ENCODE peak calls at places on chromosome 15, in seven cellular contexts. E is ACHN; N is psoas muscle; D is iPS-NIHi11; U is esophagus muscularis mucosa; F is EL; J is stimulated activated CD4-positive, alpha-beta T cell treated with anti-CD3 and anti-CD28 coated beads, Interleukin-15, amount 100 ng/mL, for 1 hour. M is an unnamed sample.

GRCh38 chr15:92655178-92655995 is at the start of gene FAM174B:
- DNase-seq in E (no peak), N (peak; percentile 57), D (peak; percentile 84), U (no peak), F (peak; percentile 6), J (peak; percentile 30), M (peak; percentile 67)

GRCh38 chr15:28191832-28192231 is 92.7 kb upstream of the OCA2 start:
- DNase-seq in E (peak; percentile 88), N (peak; percentile 62), D (peak; percentile 29), U (no peak), F (peak; percentile 3), J (no peak), M (peak; percentile 46)

GRCh38 chr15:76803049-76803571 is 102.0 kb downstream of the SCAPER start:
- DNase-seq in E (no peak), N (no peak), D (no peak), U (no peak), F (no peak), J (no peak), M (no peak)

GRCh38 chr15:76994001-76994400 is 925 bp upstream of the PSTPIP1 start:
- DNase-seq in E (peak; percentile 1), N (peak; percentile 55), D (no peak), U (no peak), F (peak; percentile 9), J (peak; percentile 32), M (no peak)

GRCh38 chr15:89171136-89172072 is 50.0 kb downstream of the RLBP1 start:
- DNase-seq in E (peak; percentile 49), N (no peak), D (peak; percentile 78), U (no peak), F (peak; percentile 35), J (no peak), M (no peak)

GRCh38 chr15:35722506-35722905 is 176.5 kb upstream of the DPH6 start:
- DNase-seq in E (no peak), N (no peak), D (no peak), U (no peak), F (no peak), J (no peak), M (no peak)

GRCh38 chr15:39598186-39598850 is 17.4 kb downstream of the THBS1 start:
- DNase-seq in E (peak; percentile 63), N (no peak), D (no peak), U (no peak), F (peak; percentile 29), J (no peak), M (no peak)

GRCh38 chr15:57146394-57147140 is 228.1 kb downstream of the TCF12 start:
- DNase-seq in E (peak; percentile 55), N (no peak), D (peak; percentile 17), U (no peak), F (peak; percentile 60), J (no peak), M (no peak)

GRCh38 chr15:42691308-42691707 is 45.6 kb downstream of the CDAN1 start:
- DNase-seq in E (no peak), N (no peak), D (no peak), U (no peak), F (no peak), J (no peak), M (no peak)

GRCh38 chr15:76197703-76198455 is 113.4 kb downstream of the ETFA start:
- DNase-seq in E (peak; percentile 4), N (no peak), D (no peak), U (no peak), F (peak; percentile 21), J (no peak), M (no peak)

GRCh38 chr15:58520464-58520863 is 88.7 kb downstream of the LIPC start:
- DNase-seq in E (no peak), N (no peak), D (no peak), U (no peak), F (no peak), J (no peak), M (no peak)

GRCh38 chr15:74213858-74214284 is 11.3 kb upstream of the STRA6 start:
- DNase-seq in E (no peak), N (no peak), D (peak; percentile 64), U (no peak), F (no peak), J (no peak), M (no peak)

GRCh38 chr15:65926899-65927298 is 57.6 kb downstream of the RAB11A start:
- DNase-seq in E (no peak), N (no peak), D (no peak), U (no peak), F (no peak), J (no peak), M (no peak)

GRCh38 chr15:56249080-56249479 is 5.4 kb upstream of the RFX7 start:
- DNase-seq in E (peak; percentile 64), N (no peak), D (peak; percentile 26), U (no peak), F (peak; percentile 68), J (no peak), M (no peak)

GRCh38 chr15:23686466-23687142 is 501 bp downstream of the NDN start:
- DNase-seq in E (no peak), N (no peak), D (peak; percentile 19), U (no peak), F (peak; percentile 0), J (no peak), M (no peak)

GRCh38 chr15:59696332-59696731 is 7.2 kb upstream of the BNIP2 start:
- DNase-seq in E (no peak), N (no peak), D (no peak), U (no peak), F (no peak), J (no peak), M (no peak)

GRCh38 chr15:59437473-59437776 is 561 bp upstream of the FAM81A start:
- DNase-seq in E (no peak), N (no peak), D (peak; percentile 21), U (peak; percentile 89), F (no peak), J (no peak), M (no peak)

GRCh38 chr15:99442268-99442897 is 123.4 kb upstream of the MEF2A start:
- DNase-seq in E (peak; percentile 92), N (no peak), D (no peak), U (peak; percentile 91), F (peak; percentile 87), J (no peak), M (peak; percentile 51)

GRCh38 chr15:86892774-86893449 is 813.2 kb downstream of the AGBL1 start:
- DNase-seq in E (peak; percentile 67), N (no peak), D (no peak), U (no peak), F (peak; percentile 14), J (no peak), M (no peak)

GRCh38 chr15:62802612-62803011 is 239.9 kb upstream of the TPM1 start:
- DNase-seq in E (no peak), N (no peak), D (no peak), U (no peak), F (no peak), J (no peak), M (no peak)